ENCODE peak calls at places on chromosome 21, in four cellular contexts. J is A549, K is K562, X is H1. E is an unnamed sample.

GRCh38 chr21:34908424-34909055 is 140.6 kb downstream of the RUNX1 start:
- DNase-seq in K (peak; percentile 98), J (no peak), X (no peak), E (peak; percentile 90)

GRCh38 chr21:38134084-38134873 is 122.5 kb upstream of the KCNJ15 start:
- DNase-seq in X (no peak), K (no peak), J (no peak), E (no peak)

GRCh38 chr21:41659791-41660560 is 106.9 kb downstream of the RIPK4 start:
- DNase-seq in K (no peak), J (no peak), X (no peak), E (peak; percentile 29)

GRCh38 chr21:17613242-17613676 is 558 bp upstream of the BTG3 start:
- DNase-seq in K (no peak), X (no peak), J (no peak), E (no peak)

GRCh38 chr21:29082416-29082815 is 9.0 kb upstream of the CCT8 start:
- DNase-seq in J (no peak), X (no peak), K (no peak), E (no peak)

GRCh38 chr21:19321688-19322087 is 918.1 kb upstream of the TMPRSS15 start:
- DNase-seq in J (no peak), K (no peak), X (no peak), E (no peak)

GRCh38 chr21:31526040-31526439 is 133.5 kb upstream of the SOD1 start:
- DNase-seq in J (peak; percentile 15), X (no peak), K (no peak), E (no peak)

GRCh38 chr21:41966341-41966833 is 12.6 kb upstream of the C2CD2 start:
- DNase-seq in K (no peak), X (no peak), J (no peak), E (no peak)

GRCh38 chr21:18991846-18992245 is 588.3 kb upstream of the TMPRSS15 start:
- DNase-seq in J (no peak), K (no peak), X (no peak), E (no peak)

GRCh38 chr21:32881458-32881857 is 109.9 kb upstream of the PAXBP1 start:
- DNase-seq in K (no peak), X (no peak), J (no peak), E (no peak)

GRCh38 chr21:26977741-26978140 is 10.9 kb upstream of the ADAMTS5 start:
- DNase-seq in K (no peak), X (no peak), J (no peak), E (no peak)

GRCh38 chr21:25637846-25638245 is 1.2 kb upstream of the JAM2 start:
- DNase-seq in X (no peak), J (no peak), K (no peak), E (no peak)

GRCh38 chr21:40351006-40351405 is 483.8 kb downstream of the PCP4 start:
- DNase-seq in X (no peak), J (no peak), K (no peak), E (no peak)

GRCh38 chr21:30194701-30195299 is 21.1 kb downstream of the CLDN8 start:
- DNase-seq in K (peak; percentile 53), X (no peak), J (no peak), E (peak; percentile 10)

GRCh38 chr21:36656138-36656537 is 42.8 kb upstream of the SIM2 start:
- DNase-seq in X (no peak), J (no peak), K (no peak), E (no peak)

GRCh38 chr21:35430260-35430659 is 381.2 kb upstream of the RUNX1 start:
- DNase-seq in X (no peak), J (no peak), K (no peak), E (no peak)

GRCh38 chr21:23131177-23131576 is 2133.0 kb downstream of the NCAM2 start:
- DNase-seq in K (peak; percentile 1), J (no peak), X (no peak), E (no peak)

GRCh38 chr21:27806261-27806660 is 839.4 kb upstream of the ADAMTS5 start:
- DNase-seq in X (no peak), K (no peak), J (no peak), E (no peak)

GRCh38 chr21:38908537-38908936 is 102.8 kb downstream of the ETS2 start:
- DNase-seq in K (no peak), X (no peak), J (no peak), E (no peak)

DNA sequence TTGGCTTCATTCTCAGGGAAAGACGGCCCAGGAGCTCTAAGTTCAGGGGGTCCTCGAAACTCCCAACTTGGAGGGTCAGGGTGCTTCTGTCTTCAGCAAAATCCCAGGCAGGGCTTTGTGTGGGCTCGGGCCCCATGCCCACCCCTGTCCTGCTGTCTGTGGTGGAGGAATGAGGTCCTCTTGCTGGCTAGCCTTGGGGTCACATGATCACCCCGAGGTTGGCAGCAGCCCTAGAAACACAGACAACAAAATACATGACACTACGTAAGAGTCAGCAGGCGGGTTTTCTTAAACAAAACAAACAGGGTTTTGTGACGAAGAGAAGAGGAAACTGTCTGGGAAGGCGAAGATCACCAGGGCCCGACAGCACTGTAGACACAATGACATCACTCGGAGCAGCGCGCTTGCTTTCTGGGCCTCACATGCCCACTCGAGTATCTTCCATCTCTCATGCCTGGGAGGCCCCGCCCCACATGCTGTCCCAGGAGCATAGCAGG is 94.9 kb downstream of the SIK1 start:
- DNase-seq in J (peak; percentile 78), K (no peak), X (no peak), E (no peak)
- TF ChIP-seq RNF2 in J (no peak), K (no peak), X (no peak), E (no peak)

DNA sequence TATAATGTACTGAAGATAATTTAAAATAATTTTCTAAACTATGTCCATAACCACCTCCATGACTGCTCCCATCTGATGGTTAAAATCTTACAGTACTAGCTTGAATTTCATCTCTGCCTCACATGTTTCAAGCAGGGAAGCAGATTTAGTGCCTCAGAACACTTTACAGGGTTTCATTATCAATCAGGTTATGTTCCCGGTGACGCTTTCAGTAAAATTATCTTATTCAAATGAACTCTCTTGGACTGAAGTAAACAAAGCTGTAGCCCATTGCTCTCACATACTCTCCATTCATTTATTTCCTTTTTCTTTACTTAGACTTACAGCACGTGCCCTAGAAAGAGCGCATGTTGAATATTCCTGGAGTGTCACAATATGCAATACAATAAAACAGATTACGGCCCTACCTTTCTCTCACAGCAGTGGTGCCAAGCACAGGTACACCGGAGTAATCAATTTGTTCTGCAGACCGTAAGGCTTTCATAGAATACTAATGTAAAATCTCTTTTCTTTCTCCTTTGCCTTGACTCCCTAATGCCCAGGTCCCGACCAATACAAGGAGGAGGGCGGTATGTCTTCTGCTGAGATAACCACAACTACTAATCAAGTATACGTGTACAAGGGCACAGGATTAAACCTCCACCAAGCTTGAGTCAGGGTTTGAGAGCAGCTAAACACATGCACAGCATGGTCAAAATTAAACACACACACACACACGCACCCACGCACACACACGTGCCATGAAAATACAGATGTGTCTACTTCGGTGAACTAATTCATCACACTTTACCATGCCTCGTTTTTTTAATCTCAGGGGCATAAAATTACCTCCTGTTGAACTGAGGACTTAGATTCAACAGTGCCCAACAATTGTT is 62.8 kb downstream of the NRIP1 start:
- DNase-seq in J (no peak), X (no peak), K (no peak), E (no peak)
- TF ChIP-seq RNF2 in J (no peak), X (no peak), K (no peak), E (no peak)

DNA sequence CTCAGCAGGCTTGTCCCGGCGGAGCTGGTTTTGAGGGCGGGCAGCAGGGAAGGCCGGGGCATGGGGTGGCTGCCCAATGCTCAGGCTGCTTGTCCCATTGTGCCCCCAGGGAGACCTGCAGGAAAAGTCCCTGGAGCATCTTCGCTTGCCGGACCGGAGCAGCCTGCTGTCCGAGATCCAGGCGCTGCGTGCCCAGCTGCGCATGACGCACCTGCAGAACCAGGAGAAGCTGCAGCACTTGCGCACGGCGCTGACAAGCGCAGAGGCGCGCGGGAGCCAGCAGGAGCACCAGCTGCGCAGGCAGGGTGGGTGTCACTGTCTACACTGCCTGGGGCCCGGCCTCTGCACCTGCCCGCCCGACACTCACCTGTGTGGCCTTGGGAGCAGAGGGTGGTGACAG is 30.4 kb upstream of the DIP2A start:
- DNase-seq in K (no peak), J (no peak), X (no peak), E (no peak)
- TF ChIP-seq RNF2 in K (no peak), J (no peak), X (no peak), E (no peak)

GRCh38 chr21:45381036-45381787 is 23.8 kb upstream of the COL18A1 start:
- DNase-seq in X (no peak), K (no peak), J (no peak), E (no peak)

GRCh38 chr21:45383111-45383614 is 21.8 kb upstream of the COL18A1 start:
- DNase-seq in J (no peak), X (no peak), K (peak; percentile 76), E (peak; percentile 57)

GRCh38 chr21:45382698-45383000 is 22.3 kb upstream of the COL18A1 start:
- DNase-seq in K (no peak), J (no peak), X (no peak), E (no peak)

GRCh38 chr21:45380566-45380965 is 24.4 kb upstream of the COL18A1 start:
- DNase-seq in K (no peak), X (no peak), J (no peak), E (no peak)

DNA sequence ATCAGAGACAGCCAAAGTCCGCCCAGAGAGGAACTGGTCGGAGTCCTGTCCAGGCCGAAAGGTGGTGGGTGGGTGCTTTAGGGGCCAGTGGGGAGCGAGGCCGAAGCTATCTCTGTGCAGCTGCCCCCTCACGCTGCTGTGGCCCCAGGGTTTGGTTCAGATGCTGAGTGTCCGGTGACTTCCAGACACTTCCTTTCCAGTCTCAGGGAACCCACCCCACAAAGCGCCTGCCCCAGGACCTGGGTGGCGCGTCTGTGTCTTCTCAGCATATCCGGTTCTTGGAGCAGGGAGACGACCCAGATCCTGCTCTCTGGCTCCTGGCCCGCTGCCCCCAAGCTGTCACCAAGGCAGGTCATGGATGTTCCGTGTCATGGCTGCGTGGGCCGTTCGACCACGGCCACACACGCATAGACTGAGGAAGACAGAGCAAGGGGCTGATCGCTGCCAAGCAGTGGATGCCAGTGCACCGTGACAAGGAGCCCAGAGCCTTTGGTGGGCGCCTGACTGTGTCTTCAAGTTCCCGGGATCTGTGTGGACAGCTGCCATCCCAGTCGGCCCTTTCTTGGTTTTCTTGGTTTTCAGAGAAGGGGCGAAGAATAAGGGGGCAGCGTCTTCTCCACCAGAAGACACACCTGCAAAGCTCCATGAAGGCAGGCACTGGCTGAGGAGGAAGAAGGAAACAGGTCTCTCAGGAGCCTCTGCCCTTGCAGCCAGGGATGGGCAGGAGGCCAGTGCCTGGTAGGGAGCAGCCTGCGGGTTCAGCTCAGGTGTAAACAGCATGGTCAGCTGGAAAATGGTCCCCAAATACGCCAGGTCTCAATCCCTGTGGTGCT is 22.9 kb upstream of the COL18A1 start:
- DNase-seq in K (no peak), X (no peak), J (no peak), E (no peak)
- TF ChIP-seq RNF2 in K (no peak), X (no peak), J (no peak), E (no peak)